ENCODE peak calls at places on chromosomes 4 and X, in five cellular contexts. T, J, I, U and O are unnamed samples.

GRCh38 chr4:185549095-185549494 is 13.8 kb upstream of the PDLIM3 start:
- DNase-seq in T (no peak), J (no peak), I (no peak), U (no peak), O (no peak)

GRCh38 chrX:46179748-46180147 is 365.5 kb downstream of the ZNF674 start:
- DNase-seq in T (no peak), J (no peak), I (peak), U (no peak), O (peak)

GRCh38 chrX:10041383-10041782 is 74.2 kb downstream of the CLDN34 start:
- DNase-seq in T (peak), J (no peak), I (no peak), U (no peak), O (no peak)

GRCh38 chr4:3817561-3817960 is 51.4 kb downstream of the ADRA2C start:
- DNase-seq in T (no peak), J (no peak), I (no peak), U (no peak), O (no peak)

GRCh38 chr4:149781150-149781549 is 34.5 kb downstream of the IQCM start:
- DNase-seq in T (no peak), J (no peak), I (no peak), U (no peak), O (peak)

GRCh38 chr4:11632015-11632414 is 203.3 kb upstream of the HS3ST1 start:
- DNase-seq in T (no peak), J (no peak), I (peak), U (no peak), O (no peak)

GRCh38 chr4:6467600-6467999 is 4.8 kb downstream of the PPP2R2C start:
- DNase-seq in T (no peak), J (no peak), I (no peak), U (no peak), O (no peak)

GRCh38 chr4:48813984-48814383 is 16.9 kb upstream of the OCIAD1 start:
- DNase-seq in T (no peak), J (no peak), I (no peak), U (no peak), O (no peak)

GRCh38 chrX:45537936-45538335 is 337.3 kb upstream of the DIPK2B start:
- DNase-seq in T (no peak), J (no peak), I (no peak), U (no peak), O (no peak)

GRCh38 chr4:77190053-77190452 is 33.0 kb downstream of the CCNG2 start:
- DNase-seq in T (no peak), J (no peak), I (no peak), U (no peak), O (no peak)

GRCh38 chr4:186392017-186392416 is 126.0 kb downstream of the F11 start:
- DNase-seq in T (no peak), J (no peak), I (no peak), U (no peak), O (no peak)

GRCh38 chr4:104860227-104861123 is 286.2 kb upstream of the TET2 start:
- DNase-seq in T (peak), J (peak), I (peak), U (peak), O (peak)

GRCh38 chrX:40473460-40474204 is 107.1 kb upstream of the ATP6AP2 start:
- DNase-seq in T (no peak), J (no peak), I (no peak), U (no peak), O (no peak)

GRCh38 chrX:16573781-16574180 is 76.2 kb upstream of the S100G start:
- DNase-seq in T (no peak), J (no peak), I (no peak), U (no peak), O (no peak)

GRCh38 chr4:128841402-128841801 is 31.9 kb downstream of the JADE1 start:
- DNase-seq in T (no peak), J (no peak), I (no peak), U (no peak), O (no peak)

GRCh38 chr4:73929285-73929684 is 52.5 kb downstream of the PF4 start:
- DNase-seq in T (no peak), J (no peak), I (no peak), U (no peak), O (no peak)

GRCh38 chr4:125317526-125317880 is 2.7 kb downstream of the FAT4 start:
- DNase-seq in T (no peak), J (peak), I (no peak), U (no peak), O (no peak)

GRCh38 chrX:38175140-38175539 is 45.5 kb downstream of the SRPX start:
- DNase-seq in T (peak), J (peak), I (peak), U (peak), O (peak)

GRCh38 chr4:1209821-1210220 is 37.4 kb upstream of the SPON2 start:
- DNase-seq in T (no peak), J (no peak), I (no peak), U (no peak), O (no peak)

GRCh38 chr4:123034023-123034422 is 111.6 kb upstream of the NUDT6 start:
- DNase-seq in T (no peak), J (no peak), I (no peak), U (no peak), O (no peak)

GRCh38 chr4:77465271-77465670 is 140.3 kb upstream of the CXCL13 start:
- DNase-seq in T (no peak), J (no peak), I (peak), U (peak), O (no peak)

GRCh38 chr4:26349496-26349895 is 28.7 kb downstream of the RBPJ start:
- DNase-seq in T (no peak), J (no peak), I (no peak), U (no peak), O (no peak)

GRCh38 chrX:154727418-154728323 is 23.2 kb downstream of the GAB3 start:
- DNase-seq in T (no peak), J (no peak), I (no peak), U (no peak), O (no peak)

GRCh38 chr4:140976768-140977167 is 156.5 kb downstream of the RNF150 start:
- DNase-seq in T (no peak), J (no peak), I (no peak), U (no peak), O (no peak)

GRCh38 chrX:50838820-50839600 is 25.0 kb upstream of the SHROOM4 start:
- DNase-seq in T (no peak), J (no peak), I (peak), U (no peak), O (no peak)

GRCh38 chr4:174396599-174396998 is 112.9 kb downstream of the CEP44 start:
- DNase-seq in T (no peak), J (no peak), I (no peak), U (no peak), O (no peak)

GRCh38 chr4:134687646-134688628 is 486.3 kb upstream of the PABPC4L start:
- DNase-seq in T (no peak), J (no peak), I (no peak), U (no peak), O (no peak)

GRCh38 chr4:86957214-86957613 is 22.4 kb downstream of the AFF1 start:
- DNase-seq in T (no peak), J (no peak), I (no peak), U (no peak), O (no peak)

GRCh38 chr4:48333587-48333986 is 7.7 kb upstream of the SLAIN2 start:
- DNase-seq in T (no peak), J (no peak), I (no peak), U (no peak), O (no peak)

GRCh38 chrX:103446665-103447302 is 70.4 kb downstream of the BEX3 start:
- DNase-seq in T (no peak), J (no peak), I (no peak), U (no peak), O (no peak)

GRCh38 chr4:57850141-57850540 is 740.0 kb upstream of the IGFBP7 start:
- DNase-seq in T (no peak), J (no peak), I (no peak), U (no peak), O (no peak)

GRCh38 chr4:145564540-145564939 is 54.6 kb upstream of the MMAA start:
- DNase-seq in T (no peak), J (no peak), I (no peak), U (no peak), O (no peak)

GRCh38 chr4:150297861-150298474 is 219.7 kb downstream of the DCLK2 start:
- DNase-seq in T (no peak), J (no peak), I (peak), U (no peak), O (peak)